ENCODE peak calls at places on chromosomes 6 and 20, in nine cellular contexts. H is uterus; M is lower lobe of right lung; T is neural progenitor cell; D is mucosa of descending colon; J is left lung; Z is heart right ventricle; S is CD4-positive, CD25-positive, alpha-beta regulatory T cell; U is transverse colon. X is an unnamed sample. For H3K4me1, the result is how much of the 10 kb centered on the place peaks cover.

GRCh38 chr6:119076173-119076965 is 2.1 kb downstream of the FAM184A start:
- DNase-seq in H (no peak), M (no peak), T (no peak), D (no peak), J (no peak), Z (no peak), S (no peak), U (no peak), X (no peak)

GRCh38 chr6:79137671-79138070 is 59.6 kb upstream of the PHIP start:
- DNase-seq in H (no peak), M (no peak), T (no peak), D (no peak), J (no peak), Z (no peak), S (no peak), U (no peak), X (no peak)

GRCh38 chr6:35449287-35449881 is 2.8 kb upstream of the FANCE start:
- DNase-seq in H (no peak), M (no peak), T (peak), D (no peak), J (no peak), Z (no peak), S (no peak), U (no peak), X (no peak)

GRCh38 chr6:158642097-158642601 is 2.4 kb downstream of the DYNLT1 start:
- DNase-seq in H (no peak), M (no peak), T (no peak), D (peak), J (peak), Z (no peak), S (no peak), U (no peak), X (peak)

GRCh38 chr6:133837801-133838349 is 51.0 kb upstream of the TCF21 start:
- DNase-seq in H (peak), M (peak), T (peak), D (peak), J (peak), Z (peak), S (peak), U (peak), X (peak)

GRCh38 chr20:18609741-18610140 is 21.9 kb downstream of the DTD1 start:
- DNase-seq in H (no peak), M (no peak), T (no peak), D (no peak), J (no peak), Z (no peak), S (no peak), U (no peak), X (no peak)

GRCh38 chr20:52268184-52268583 is 76.6 kb upstream of the ZFP64 start:
- DNase-seq in H (no peak), M (no peak), T (no peak), D (no peak), J (no peak), Z (no peak), S (no peak), U (no peak), X (no peak)

GRCh38 chr6:138538390-138539031 is 39.2 kb upstream of the NHSL1 start:
- DNase-seq in H (no peak), M (no peak), T (no peak), D (no peak), J (no peak), Z (peak), S (no peak), U (no peak), X (peak)

GRCh38 chr6:45044510-45045252 is 283.4 kb upstream of the RUNX2 start:
- DNase-seq in H (no peak), M (no peak), T (no peak), D (no peak), J (no peak), Z (no peak), S (no peak), U (no peak), X (no peak)

GRCh38 chr20:48041078-48041780 is 255.9 kb upstream of the SULF2 start:
- DNase-seq in H (peak), M (no peak), T (no peak), D (no peak), J (no peak), Z (no peak), S (no peak), U (no peak), X (no peak)

GRCh38 chr20:760751-761417 is 7.4 kb downstream of the SLC52A3 start:
- DNase-seq in H (no peak), M (peak), T (peak), D (no peak), J (no peak), Z (peak), S (no peak), U (no peak), X (no peak)

GRCh38 chr6:79045966-79046365 is 32.1 kb downstream of the PHIP start:
- DNase-seq in H (no peak), M (no peak), T (no peak), D (no peak), J (no peak), Z (no peak), S (no peak), U (no peak), X (no peak)

GRCh38 chr6:31423550-31423949 is 20.2 kb downstream of the MICA start:
- DNase-seq in H (no peak), M (no peak), T (no peak), D (no peak), J (no peak), Z (no peak), S (no peak), U (no peak), X (no peak)

GRCh38 chr6:116370717-116371383 is at the start of gene DSE:
- DNase-seq in H (peak), M (peak), T (peak), D (peak), J (peak), Z (peak), S (peak), U (peak), X (peak)

GRCh38 chr6:20846602-20847028 is 312.4 kb downstream of the CDKAL1 start:
- DNase-seq in H (no peak), M (no peak), T (no peak), D (no peak), J (no peak), Z (no peak), S (no peak), U (no peak), X (no peak)

GRCh38 chr20:52601295-52601971 is 370.7 kb upstream of the TSHZ2 start:
- DNase-seq in H (no peak), M (no peak), T (no peak), D (no peak), J (no peak), Z (no peak), S (no peak), U (no peak), X (no peak)

GRCh38 chr20:18739785-18740184 is 73.8 kb upstream of the SCP2D1 start:
- DNase-seq in H (peak), M (no peak), T (peak), D (no peak), J (peak), Z (no peak), S (no peak), U (peak), X (peak)

GRCh38 chr20:40535816-40536215 is 153.2 kb downstream of the MAFB start:
- DNase-seq in H (no peak), M (no peak), T (no peak), D (no peak), J (no peak), Z (no peak), S (no peak), U (no peak), X (no peak)

GRCh38 chr20:1761116-1761515 is 103.5 kb upstream of the SIRPG start:
- DNase-seq in H (no peak), M (no peak), T (no peak), D (no peak), J (no peak), Z (no peak), S (no peak), U (no peak), X (no peak)

GRCh38 chr20:40942015-40942414 is 86.6 kb upstream of the TOP1 start:
- DNase-seq in H (no peak), M (no peak), T (no peak), D (no peak), J (no peak), Z (no peak), S (no peak), U (no peak), X (no peak)

GRCh38 chr6:39847216-39847615 is 55.0 kb downstream of the DAAM2 start:
- DNase-seq in H (peak), M (no peak), T (no peak), D (no peak), J (no peak), Z (peak), S (no peak), U (no peak), X (peak)

GRCh38 chr6:52576392-52577021 is 353 bp downstream of the TRAM2 start:
- DNase-seq in H (peak), M (no peak), T (peak), D (peak), J (peak), Z (peak), S (peak), U (peak), X (peak)

GRCh38 chr6:5384276-5384675 is 123.0 kb downstream of the FARS2 start:
- DNase-seq in H (no peak), M (no peak), T (no peak), D (no peak), J (no peak), Z (no peak), S (no peak), U (no peak), X (no peak)

GRCh38 chr20:62061851-62062418 is 3.7 kb downstream of the TAF4 start:
- DNase-seq in H (no peak), M (no peak), T (no peak), D (no peak), J (no peak), Z (no peak), S (no peak), U (no peak), X (no peak)

GRCh38 chr20:63686492-63687321 is 9.7 kb upstream of the TNFRSF6B start:
- DNase-seq in H (peak), M (peak), T (peak), D (peak), J (peak), Z (peak), S (no peak), U (peak), X (peak)

GRCh38 chr20:33124994-33125393 is 43.0 kb upstream of the BPIFA2 start:
- DNase-seq in H (no peak), M (no peak), T (no peak), D (no peak), J (no peak), Z (no peak), S (no peak), U (no peak), X (no peak)

GRCh38 chr20:24289737-24290481 is 179.5 kb upstream of the SYNDIG1 start:
- DNase-seq in H (no peak), M (no peak), T (no peak), D (no peak), J (no peak), Z (no peak), S (no peak), U (no peak), X (no peak)

GRCh38 chr6:142207265-142207877 is 60.3 kb downstream of the VTA1 start:
- DNase-seq in H (peak), M (peak), T (peak), D (no peak), J (no peak), Z (no peak), S (peak), U (peak), X (peak)

GRCh38 chr6:31473780-31474725 is 23.9 kb upstream of the MICB start:
- DNase-seq in H (no peak), M (no peak), T (no peak), D (no peak), J (no peak), Z (no peak), S (no peak), U (no peak), X (no peak)

GRCh38 chr6:11584264-11584663 is 46.7 kb downstream of the TMEM170B start:
- DNase-seq in H (no peak), M (no peak), T (no peak), D (no peak), J (no peak), Z (no peak), S (no peak), U (no peak), X (no peak)

GRCh38 chr6:45212976-45213375 is 115.2 kb upstream of the RUNX2 start:
- DNase-seq in H (no peak), M (no peak), T (peak), D (no peak), J (no peak), Z (no peak), S (no peak), U (no peak), X (no peak)

GRCh38 chr6:87919416-87919815 is 128.2 kb upstream of the SPACA1 start:
- DNase-seq in H (no peak), M (no peak), T (no peak), D (no peak), J (no peak), Z (no peak), S (no peak), U (no peak), X (no peak)
- H3K4me1 ChIP-seq in H (under half), M (under half), T (under half), D (under half), J (under half), Z (under half), S (under half), U (under half), X (under half)

GRCh38 chr6:19841181-19841580 is 4.0 kb downstream of the ID4 start:
- DNase-seq in H (no peak), M (no peak), T (no peak), D (no peak), J (no peak), Z (no peak), S (no peak), U (no peak), X (no peak)
- H3K4me3 ChIP-seq in H (no peak), M (peak), T (peak), D (no peak), J (no peak), Z (no peak), S (no peak), U (no peak), X (peak)

DNA sequence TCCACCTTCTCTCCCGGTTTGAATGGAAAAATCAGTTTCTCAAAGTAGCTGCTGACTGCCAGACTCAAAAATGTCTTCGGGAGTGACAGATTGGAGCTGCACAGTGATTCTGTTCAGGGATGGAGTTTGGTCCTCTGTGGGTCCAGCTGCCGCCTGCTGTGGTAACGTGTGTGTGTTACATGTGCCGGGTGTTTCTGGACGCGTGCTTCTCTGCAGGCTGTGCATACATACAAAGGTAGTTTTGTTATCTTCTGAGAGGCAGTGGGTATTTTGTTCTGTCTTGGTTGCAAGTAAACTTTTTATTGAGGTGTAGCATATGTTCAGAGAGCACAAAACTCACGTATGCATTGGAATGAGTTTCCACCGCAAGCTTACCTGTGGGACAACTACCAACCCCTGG is 41.3 kb upstream of the NAA20 start:
- DNase-seq in H (no peak), M (no peak), T (no peak), D (no peak), J (no peak), Z (no peak), S (no peak), U (no peak), X (no peak)
- H3K4me1 ChIP-seq in H (under half), M (half or more), T (under half), D (under half), J (half or more), Z (half or more), S (under half), U (under half), X (under half)

DNA sequence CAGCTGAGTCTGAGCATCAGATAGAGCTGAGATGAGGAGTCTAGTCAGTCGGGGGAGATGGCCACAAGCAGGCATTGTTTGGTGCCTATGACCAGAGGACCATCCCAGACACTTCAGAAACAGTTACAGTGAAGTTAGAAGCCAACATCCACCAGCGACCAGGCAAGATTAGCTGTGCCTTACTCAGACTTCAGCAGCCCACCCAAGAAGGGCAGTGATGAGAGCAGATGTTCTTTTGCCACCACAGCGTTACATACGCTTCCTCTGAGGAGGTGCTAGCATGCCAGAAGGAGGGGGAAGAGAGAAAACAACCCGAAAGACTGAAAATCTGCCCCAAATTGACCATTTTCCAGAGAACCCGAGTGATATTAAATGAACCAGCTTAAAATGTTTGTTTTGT is 186.8 kb downstream of the PRL start:
- DNase-seq in H (no peak), M (no peak), T (no peak), D (no peak), J (no peak), Z (no peak), S (no peak), U (no peak), X (no peak)
- H3K4me3 ChIP-seq in H (no peak), M (no peak), T (no peak), D (no peak), J (no peak), Z (no peak), S (no peak), U (no peak), X (no peak)

DNA sequence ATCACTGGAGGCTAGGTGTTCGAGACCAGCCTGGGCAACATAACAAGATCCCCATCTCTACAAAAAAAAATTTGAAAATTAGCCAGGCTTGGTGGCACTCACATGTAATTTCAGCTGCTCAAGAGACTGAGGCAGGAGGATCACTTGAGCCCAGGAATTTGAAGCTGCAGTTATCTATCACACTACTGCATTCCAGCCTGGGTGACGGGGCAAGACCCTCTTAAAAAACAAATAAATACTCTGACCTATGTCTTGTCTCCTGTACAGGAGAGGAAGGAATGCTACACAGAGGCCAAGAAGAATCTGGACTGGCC is 25.8 kb downstream of the COX4I2 start:
- DNase-seq in H (no peak), M (no peak), T (no peak), D (no peak), J (no peak), Z (no peak), S (no peak), U (no peak), X (no peak)
- H3K4me1 ChIP-seq in H (under half), M (half or more), T (under half), D (half or more), J (half or more), Z (half or more), S (under half), U (half or more), X (under half)

DNA sequence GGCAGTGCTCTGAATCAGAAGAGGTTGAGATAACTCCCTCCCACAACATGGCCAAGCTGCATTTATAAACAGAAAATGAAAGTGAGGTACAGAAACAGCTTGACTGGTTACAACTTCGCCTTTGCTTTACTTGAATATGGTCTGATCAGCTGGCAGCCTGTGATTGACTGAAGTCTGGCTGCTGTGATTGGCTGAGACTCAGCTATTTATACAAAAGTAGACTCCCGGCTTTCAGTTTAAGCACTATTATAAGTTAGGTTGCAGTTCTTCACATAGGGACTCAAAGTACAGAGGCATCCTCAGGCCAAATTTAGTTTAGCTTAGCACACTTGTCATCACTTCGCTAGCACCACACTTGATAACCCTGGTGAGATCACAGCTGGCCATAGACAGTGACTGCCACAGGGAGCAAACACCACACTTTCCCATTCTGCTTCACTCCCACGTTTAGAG is 362.6 kb downstream of the EPM2A start:
- DNase-seq in H (no peak), M (no peak), T (no peak), D (no peak), J (no peak), Z (no peak), S (no peak), U (no peak), X (peak)
- H3K4me3 ChIP-seq in H (no peak), M (peak), T (no peak), D (no peak), J (no peak), Z (peak), S (peak), U (no peak), X (peak)

DNA sequence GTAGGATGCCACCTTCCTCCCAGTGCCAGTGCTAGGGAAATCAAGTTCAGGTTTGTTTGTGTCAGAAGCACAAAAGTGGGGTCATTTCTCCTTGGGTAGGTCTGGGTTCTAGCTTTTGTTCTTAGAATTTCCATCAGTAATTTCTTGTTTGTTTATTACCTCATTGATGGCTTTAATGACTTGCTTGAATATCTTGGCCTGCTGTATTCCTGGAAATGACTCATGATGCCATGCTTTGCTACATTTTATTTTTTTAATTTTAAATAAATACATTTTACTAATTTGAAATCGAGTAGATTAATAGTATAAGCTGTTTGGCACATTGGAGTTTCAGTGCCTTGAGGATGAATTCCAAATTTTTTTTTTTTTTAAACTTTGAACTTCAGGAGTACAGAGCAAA is 189.6 kb downstream of the JARID2 start:
- DNase-seq in H (no peak), M (no peak), T (no peak), D (no peak), J (no peak), Z (no peak), S (no peak), U (no peak), X (no peak)
- H3K4me1 ChIP-seq in H (under half), M (half or more), T (half or more), D (under half), J (half or more), Z (half or more), S (half or more), U (under half), X (under half)